ENCODE peak calls at places on chromosomes 7 and 10, in eight cellular contexts. X is GM12865, Q is suprapubic skin, U is AG04449, J is astrocyte, P is GM10248, N is glutamatergic neuron, A is AG09319. R is an unnamed sample.

GRCh38 chr10:34584164-34584563 is 230.9 kb downstream of the PARD3 start:
- DNase-seq in X (no peak), Q (no peak), U (peak; percentile 74), J (peak; percentile 86), P (no peak), N (no peak), A (peak; percentile 73), R (peak; percentile 70)

GRCh38 chr7:49187543-49188268 is 263.4 kb downstream of the CDC14C start:
- DNase-seq in X (peak; percentile 25), Q (no peak), U (no peak), J (no peak), P (no peak), N (no peak), A (no peak), R (no peak)

GRCh38 chr10:60434418-60435046 is 44.9 kb upstream of the ANK3 start:
- DNase-seq in X (peak; percentile 45), Q (no peak), U (no peak), J (no peak), P (peak; percentile 37), N (no peak), A (no peak), R (peak; percentile 39)

GRCh38 chr10:16854623-16855022 is 37.4 kb upstream of the RSU1 start:
- DNase-seq in X (no peak), Q (no peak), U (no peak), J (peak; percentile 47), P (no peak), N (no peak), A (no peak), R (peak; percentile 63)

GRCh38 chr10:90865400-90865799 is 6.4 kb upstream of the RPP30 start:
- DNase-seq in X (peak; percentile 26), Q (no peak), U (no peak), J (no peak), P (no peak), N (no peak), A (no peak), R (peak; percentile 39)

GRCh38 chr7:15725036-15725435 is 38.6 kb upstream of the MEOX2 start:
- DNase-seq in X (no peak), Q (no peak), U (no peak), J (no peak), P (no peak), N (no peak), A (no peak), R (no peak)

GRCh38 chr7:87047-87446 is 105.3 kb upstream of the FAM20C start:
- DNase-seq in X (no peak), Q (no peak), U (no peak), J (peak; percentile 30), P (no peak), N (no peak), A (no peak), R (no peak)

GRCh38 chr10:126009590-126009989 is 113.2 kb downstream of the FANK1 start:
- DNase-seq in X (no peak), Q (no peak), U (no peak), J (no peak), P (no peak), N (no peak), A (no peak), R (no peak)

GRCh38 chr7:106151459-106152312 is 39.6 kb upstream of the SYPL1 start:
- DNase-seq in X (no peak), Q (no peak), U (no peak), J (no peak), P (no peak), N (no peak), A (no peak), R (no peak)

GRCh38 chr10:61733358-61733940 is 70.7 kb downstream of the CABCOCO1 start:
- DNase-seq in X (peak; percentile 33), Q (no peak), U (no peak), J (peak; percentile 24), P (peak; percentile 6), N (no peak), A (no peak), R (peak; percentile 41)

GRCh38 chr10:43055991-43056567 is 20.8 kb upstream of the RET start:
- DNase-seq in X (no peak), Q (no peak), U (no peak), J (no peak), P (no peak), N (peak; percentile 12), A (no peak), R (no peak)

GRCh38 chr7:56033671-56034432 is 17.4 kb downstream of the PSPH start:
- DNase-seq in X (peak; percentile 85), Q (no peak), U (no peak), J (peak; percentile 56), P (peak; percentile 86), N (peak; percentile 83), A (no peak), R (peak; percentile 58)

DNA sequence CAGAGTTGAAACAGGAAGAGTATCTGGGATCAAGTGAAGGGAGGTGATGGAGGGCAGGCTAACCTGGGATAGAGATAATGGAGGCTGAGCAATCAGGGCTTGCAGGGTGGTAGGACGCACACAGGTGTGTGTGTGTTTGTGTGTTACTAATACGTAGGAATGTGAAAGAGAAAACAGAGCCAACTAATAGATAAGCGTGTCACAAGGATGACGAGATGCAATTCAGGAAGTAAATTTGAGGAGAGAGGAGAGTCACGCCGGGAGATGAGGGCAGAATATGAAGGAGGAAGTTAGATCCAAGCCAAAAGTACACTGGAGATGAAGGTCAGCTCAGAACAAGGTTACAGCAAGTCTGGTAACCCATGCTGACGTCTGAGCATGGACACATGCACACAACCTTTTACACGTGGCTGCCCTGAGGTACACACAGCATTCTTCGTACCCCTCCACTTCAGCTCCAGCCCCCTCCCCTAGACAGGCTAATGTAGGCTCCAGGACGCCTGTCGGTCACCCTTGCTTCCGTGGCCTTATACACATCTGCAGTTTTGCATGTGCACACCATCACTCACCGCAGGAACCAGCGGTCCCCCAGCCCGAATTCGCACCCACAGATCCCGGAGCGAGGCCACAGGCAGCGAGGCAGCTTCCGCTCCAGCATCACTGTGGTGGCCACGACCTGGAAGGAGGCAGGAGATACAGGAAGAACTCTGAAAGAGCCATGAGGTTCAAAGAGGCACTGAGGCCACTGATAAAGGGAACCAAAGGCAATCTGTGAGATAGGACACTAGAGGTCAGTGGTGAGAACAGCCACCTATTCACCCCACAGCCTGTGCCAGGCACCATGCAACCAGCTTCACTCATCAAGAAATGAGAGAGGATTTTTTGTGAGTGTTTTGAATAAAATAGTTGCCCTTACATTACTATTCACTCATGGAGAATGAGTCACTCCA is 23.7 kb upstream of the TRPV6 start:
- DNase-seq in X (peak; percentile 29), Q (no peak), U (no peak), J (no peak), P (peak; percentile 40), N (no peak), A (no peak), R (no peak)
- TF ChIP-seq CTCF in X (peak; percentile 32), Q (no peak), U (no peak), J (no peak), P (peak; percentile 21), N (no peak), A (no peak), R (no peak)

DNA sequence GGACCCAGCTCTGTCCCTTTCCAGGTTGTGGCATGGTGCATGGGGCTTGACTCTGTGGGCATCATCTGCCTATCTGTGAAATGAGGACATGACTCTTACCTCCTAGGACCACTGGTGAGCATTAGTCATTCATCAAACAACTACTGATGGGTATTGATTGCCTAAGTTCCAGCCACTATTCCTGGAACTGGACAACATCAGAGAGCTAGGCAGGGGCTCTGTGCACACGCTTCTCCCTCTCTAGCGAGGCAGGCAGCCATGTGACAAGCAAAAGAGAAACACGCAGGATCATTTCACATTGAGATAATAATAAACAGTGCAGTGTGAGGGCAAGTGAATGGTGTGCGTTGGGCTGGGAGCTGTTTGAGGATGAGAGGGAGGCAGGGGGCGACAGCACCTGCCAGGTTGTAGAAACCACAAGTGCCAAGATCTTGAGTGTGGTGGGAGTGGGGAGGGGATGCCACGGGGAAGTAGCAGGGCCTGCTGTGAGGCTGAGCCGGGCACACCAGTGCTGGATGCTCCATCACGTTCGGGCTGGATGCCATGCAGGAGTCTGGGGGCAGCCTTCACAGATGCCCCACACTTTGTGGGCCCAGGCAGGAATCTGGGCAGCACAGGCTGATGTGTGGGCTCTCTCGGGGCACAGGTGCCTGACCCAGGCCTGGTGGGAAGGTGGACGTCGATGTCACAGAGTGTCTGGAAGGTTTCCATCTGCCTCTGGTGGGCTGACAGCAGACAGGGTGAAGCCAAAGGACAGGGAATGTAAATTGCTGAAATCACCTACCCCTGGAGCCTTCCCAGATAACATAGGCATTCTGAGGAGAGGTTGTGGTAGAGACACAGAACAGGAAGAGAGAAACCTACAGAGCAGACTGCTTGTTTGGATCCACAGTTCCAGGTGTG is 405.5 kb downstream of the RPS24 start:
- DNase-seq in X (no peak), Q (no peak), U (no peak), J (no peak), P (no peak), N (no peak), A (no peak), R (no peak)
- TF ChIP-seq CTCF in X (no peak), Q (no peak), U (no peak), J (no peak), P (no peak), N (no peak), A (no peak), R (no peak)

DNA sequence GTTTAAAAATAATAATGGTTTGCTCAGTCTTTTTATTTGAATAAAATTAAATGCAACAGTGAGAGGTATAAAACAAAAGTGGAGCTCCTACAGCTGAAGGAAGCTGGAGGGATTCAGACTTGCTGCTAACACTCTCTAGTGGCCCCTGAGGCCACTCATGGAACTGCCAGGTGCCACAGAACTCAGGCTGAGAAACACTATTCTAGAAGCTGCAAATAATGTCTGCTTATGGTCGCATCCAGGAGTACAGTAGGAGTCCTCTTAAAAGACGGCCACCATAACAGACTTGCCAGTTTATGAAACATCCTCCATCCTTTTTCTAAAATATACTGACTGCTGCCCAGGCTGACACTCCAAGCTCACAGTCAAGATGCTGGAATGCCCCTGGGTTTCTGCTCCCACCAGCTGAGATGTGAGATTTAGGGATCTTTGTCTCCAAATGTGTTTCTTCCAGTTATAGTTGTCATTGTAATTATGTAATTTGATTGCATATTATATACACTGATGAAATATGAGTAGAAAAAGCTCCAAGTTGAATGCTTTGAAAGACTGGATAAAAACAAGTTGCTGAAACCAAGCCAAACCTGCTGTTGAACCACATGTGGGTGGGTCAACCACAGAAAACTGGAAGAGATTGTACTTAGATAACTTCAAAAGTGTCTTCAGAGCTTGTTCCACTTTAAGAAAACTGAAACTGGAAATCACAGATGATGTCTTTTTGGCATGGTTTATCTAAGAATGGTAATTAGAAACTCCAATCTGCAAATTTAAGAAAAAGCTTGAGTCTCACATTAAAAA is 213.7 kb upstream of the AOAH start:
- DNase-seq in X (no peak), Q (no peak), U (no peak), J (no peak), P (no peak), N (no peak), A (no peak), R (no peak)
- TF ChIP-seq CTCF in X (no peak), Q (no peak), U (no peak), J (no peak), P (no peak), N (no peak), A (no peak), R (no peak)

DNA sequence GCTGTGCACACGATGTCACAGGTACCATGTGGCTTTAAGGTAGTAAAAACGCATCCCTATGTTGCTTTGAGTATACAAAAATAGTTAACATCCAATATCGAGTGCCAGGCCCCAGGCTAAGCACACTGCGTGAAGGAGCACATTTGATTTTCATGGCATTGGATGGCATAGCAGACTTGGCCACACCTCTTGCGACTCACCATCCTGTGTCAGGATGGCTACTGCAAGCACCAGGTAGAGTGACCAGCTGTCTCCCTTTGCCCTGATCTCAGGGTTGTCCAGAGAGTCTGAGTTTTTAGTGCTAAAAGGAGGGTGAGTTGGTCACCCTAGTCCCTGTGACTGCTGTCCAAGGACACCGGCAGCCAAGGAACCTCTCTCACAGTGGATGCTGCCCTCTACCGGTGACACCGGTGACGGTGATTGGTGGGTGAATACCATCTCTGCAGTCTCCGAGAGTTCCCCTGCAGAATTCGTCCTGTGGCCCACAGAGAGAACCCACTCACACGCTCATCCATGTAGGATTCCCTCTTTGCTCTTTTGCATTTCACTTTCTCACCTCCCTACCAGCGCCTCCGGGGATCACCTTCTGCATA is 76.1 kb downstream of the BICC1 start:
- DNase-seq in X (peak; percentile 5), Q (no peak), U (no peak), J (no peak), P (no peak), N (peak; percentile 22), A (no peak), R (no peak)
- TF ChIP-seq CTCF in X (peak; percentile 24), Q (no peak), U (no peak), J (no peak), P (no peak), N (no peak), A (peak; percentile 14), R (peak; percentile 23)

R was measured in HFFc6.